ENCODE peak calls at places on chromosomes 12 and 14, in four cellular contexts. P is HepG2, E is GM12878, C is SK-N-SH. I is an unnamed sample.

GRCh38 chr14:105067140-105067968 is 2.1 kb upstream of the GPR132 start:
- DNase-seq in P (no peak), E (peak; percentile 55), C (no peak), I (no peak)

GRCh38 chr12:13000616-13000934 is 510 bp upstream of the HEBP1 start:
- DNase-seq in P (no peak), E (no peak), C (peak; percentile 74), I (no peak)

GRCh38 chr14:103607039-103607668 is 21.9 kb upstream of the KLC1 start:
- DNase-seq in P (no peak), E (peak; percentile 62), C (peak; percentile 87), I (peak; percentile 66)

GRCh38 chr14:20578325-20578724 is 9.5 kb downstream of the RNASE11 start:
- DNase-seq in P (no peak), E (no peak), C (no peak), I (no peak)

GRCh38 chr12:96386794-96387193 is 13.4 kb downstream of the CDK17 start:
- DNase-seq in P (no peak), E (no peak), C (no peak), I (no peak)

GRCh38 chr12:132154941-132155770 is 10.9 kb downstream of the NOC4L start:
- DNase-seq in P (no peak), E (no peak), C (no peak), I (no peak)

GRCh38 chr14:100282766-100283419 is 23.4 kb downstream of the SLC25A29 start:
- DNase-seq in P (no peak), E (no peak), C (no peak), I (no peak)

GRCh38 chr14:100610511-100611217 is 23.4 kb upstream of the BEGAIN start:
- DNase-seq in P (no peak), E (no peak), C (peak; percentile 40), I (no peak)

GRCh38 chr12:78271546-78271945 is 440.9 kb downstream of the NAV3 start:
- DNase-seq in P (no peak), E (no peak), C (no peak), I (no peak)

GRCh38 chr12:20360407-20360806 is 7.9 kb upstream of the PDE3A start:
- DNase-seq in P (no peak), E (no peak), C (no peak), I (no peak)

GRCh38 chr12:63844391-63845341 is at the start of gene SRGAP1:
- DNase-seq in P (peak; percentile 44), E (no peak), C (peak; percentile 44), I (peak; percentile 22)

GRCh38 chr12:117214797-117215196 is 24.5 kb upstream of the FBXO21 start:
- DNase-seq in P (no peak), E (no peak), C (no peak), I (no peak)

GRCh38 chr12:113880993-113881392 is 85.1 kb downstream of the RBM19 start:
- DNase-seq in P (no peak), E (no peak), C (no peak), I (no peak)

GRCh38 chr12:1768585-1768984 is 51.8 kb upstream of the LRTM2 start:
- DNase-seq in P (peak; percentile 19), E (no peak), C (no peak), I (no peak)

GRCh38 chr12:132445884-132446471 is 44.0 kb upstream of the FBRSL1 start:
- DNase-seq in P (no peak), E (no peak), C (no peak), I (peak; percentile 94)

GRCh38 chr14:83867871-83868270 is 1662.1 kb upstream of the FLRT2 start:
- DNase-seq in P (no peak), E (no peak), C (no peak), I (no peak)
- TF ChIP-seq NFIC in P (no peak), E (no peak), C (no peak), I (peak; percentile 25)

GRCh38 chr12:5124401-5124800 is 80.7 kb downstream of the KCNA5 start:
- DNase-seq in P (no peak), E (no peak), C (no peak), I (no peak)

DNA sequence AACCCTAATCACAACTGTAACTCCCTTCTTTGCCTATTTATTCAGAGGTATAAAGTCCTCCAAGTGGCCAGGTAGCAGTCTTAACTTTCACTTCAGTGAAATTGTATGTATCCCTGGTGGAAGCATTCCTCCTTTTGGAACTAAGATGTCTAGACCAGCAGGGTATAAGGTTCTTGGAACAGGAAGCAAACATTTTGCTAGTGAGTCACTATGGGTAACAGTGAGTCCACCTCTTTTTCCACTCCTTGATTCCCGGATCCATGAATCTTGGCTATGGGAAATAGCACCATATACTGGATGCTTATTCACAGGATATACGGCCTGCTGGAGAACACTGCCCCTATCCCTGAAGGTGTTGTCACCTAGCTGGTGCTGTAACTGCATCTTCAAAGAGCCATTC is 80.2 kb downstream of the KCNA5 start:
- DNase-seq in P (no peak), E (no peak), C (no peak), I (no peak)
- TF ChIP-seq NFIC in P (no peak), E (no peak), C (no peak), I (no peak)

GRCh38 chr14:30560581-30560980 is 1.6 kb downstream of the G2E3 start:
- DNase-seq in P (no peak), E (no peak), C (no peak), I (no peak)

GRCh38 chr14:30564235-30564867 is 5.4 kb downstream of the G2E3 start:
- DNase-seq in P (no peak), E (no peak), C (no peak), I (no peak)

GRCh38 chr14:30558362-30558674 is 640 bp upstream of the G2E3 start:
- DNase-seq in P (no peak), E (no peak), C (no peak), I (no peak)

GRCh38 chr14:30558675-30559555 is at the start of gene G2E3:
- DNase-seq in P (peak; percentile 97), E (peak; percentile 48), C (peak; percentile 93), I (peak; percentile 91)

GRCh38 chr14:30559638-30560071 is 697 bp downstream of the G2E3 start:
- DNase-seq in P (peak; percentile 64), E (no peak), C (peak; percentile 39), I (no peak)
- TF ChIP-seq NFIC in P (no peak), E (no peak), C (no peak), I (no peak)

DNA sequence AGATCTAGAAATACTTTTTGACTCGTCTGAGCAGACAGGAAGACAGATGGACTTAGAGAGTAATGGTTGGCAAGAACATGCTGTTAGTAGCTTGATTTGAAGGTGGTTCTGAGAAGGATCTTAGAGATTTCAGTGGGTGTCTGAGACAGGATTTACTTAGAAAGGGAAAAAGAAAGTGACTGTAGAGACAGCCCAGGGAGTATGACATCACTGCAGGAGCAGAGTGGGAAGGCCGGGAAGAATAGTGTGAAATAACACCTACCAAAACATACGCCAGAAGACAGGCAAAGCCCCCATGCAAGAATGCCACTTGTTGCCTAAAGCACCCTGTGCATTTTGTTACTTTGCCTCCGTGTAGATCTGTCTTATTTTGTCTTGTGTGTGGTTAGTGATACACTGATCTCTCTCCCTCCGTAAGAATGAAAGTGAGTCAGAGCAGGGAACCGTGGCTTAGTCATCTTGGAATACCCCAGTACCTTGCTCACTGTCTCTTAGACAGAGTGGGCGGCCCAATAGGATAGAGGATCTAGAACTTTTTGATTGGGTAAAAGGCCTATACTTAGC is 161.3 kb upstream of the IFNG-AS1 start:
- DNase-seq in P (no peak), E (no peak), C (peak; percentile 14), I (no peak)
- TF ChIP-seq NFIC in P (no peak), E (peak; percentile 38), C (peak; percentile 27), I (no peak)

GRCh38 chr12:42730286-42730685 is 140.7 kb upstream of the PRICKLE1 start:
- DNase-seq in P (no peak), E (no peak), C (no peak), I (no peak)
- TF ChIP-seq NFIC in P (no peak), E (no peak), C (no peak), I (no peak)

GRCh38 chr14:36279306-36280244 is 40.9 kb downstream of the MBIP start:
- DNase-seq in P (no peak), E (no peak), C (no peak), I (no peak)

GRCh38 chr14:36275741-36276140 is 44.7 kb downstream of the MBIP start:
- DNase-seq in P (no peak), E (no peak), C (no peak), I (no peak)

GRCh38 chr14:36284971-36285595 is 35.4 kb downstream of the MBIP start:
- DNase-seq in P (no peak), E (no peak), C (no peak), I (peak; percentile 41)

DNA sequence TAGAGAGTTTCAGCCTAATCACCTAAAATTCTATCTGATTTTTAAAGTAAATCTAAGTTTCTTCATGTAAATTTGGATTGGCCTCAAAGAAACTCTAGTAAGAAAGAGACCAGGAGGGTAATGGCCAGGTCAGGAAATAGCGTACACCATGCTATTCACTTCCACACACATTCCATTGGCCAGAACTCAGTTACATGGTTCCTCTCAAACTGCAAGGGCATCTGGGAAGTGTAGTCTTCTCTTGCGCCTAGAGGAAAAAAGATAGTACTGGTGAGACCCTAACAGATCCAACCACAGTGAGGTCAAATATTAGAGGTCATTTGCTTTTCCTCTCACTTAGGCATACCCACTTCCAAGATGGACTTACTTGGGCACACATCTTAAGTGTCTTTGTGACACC is 39.1 kb downstream of the MBIP start:
- DNase-seq in P (peak; percentile 55), E (no peak), C (no peak), I (no peak)
- TF ChIP-seq NFIC in P (no peak), E (no peak), C (no peak), I (no peak)

GRCh38 chr12:108622425-108622824 is 11.3 kb downstream of the SELPLG start:
- DNase-seq in P (peak; percentile 49), E (no peak), C (no peak), I (peak; percentile 47)
- TF ChIP-seq NFIC in P (no peak), E (no peak), C (no peak), I (no peak)